ENCODE peak calls at places on chromosomes 2 and 18, in ten cellular contexts. I, W, Z, O, P, T, S, K, H and X are unnamed samples.

GRCh38 chr18:46148810-46149209 is 44.6 kb downstream of the HAUS1 start:
- DNase-seq in I (peak), W (no peak), Z (peak), O (peak), P (peak), T (peak), S (no peak), K (peak), H (peak), X (no peak)

GRCh38 chr2:106869512-106870276 is 16.3 kb downstream of the ST6GAL2 start:
- DNase-seq in I (peak), W (no peak), Z (no peak), O (no peak), P (no peak), T (no peak), S (no peak), K (no peak), H (no peak), X (no peak)

GRCh38 chr2:241356871-241357260 is 781 bp downstream of the FARP2 start:
- DNase-seq in I (no peak), W (no peak), Z (no peak), O (no peak), P (no peak), T (peak), S (no peak), K (no peak), H (no peak), X (no peak)

GRCh38 chr2:76692896-76693295 is 829.3 kb downstream of the LRRTM4 start:
- DNase-seq in I (no peak), W (no peak), Z (no peak), O (no peak), P (no peak), T (no peak), S (no peak), K (no peak), H (no peak), X (no peak)

GRCh38 chr2:95525294-95526035 is 40.9 kb upstream of the TRIM43B start:
- DNase-seq in I (no peak), W (no peak), Z (no peak), O (no peak), P (peak), T (no peak), S (no peak), K (no peak), H (no peak), X (no peak)

GRCh38 chr18:65592419-65592818 is 158.4 kb upstream of the CDH7 start:
- DNase-seq in I (no peak), W (no peak), Z (no peak), O (no peak), P (no peak), T (no peak), S (no peak), K (peak), H (no peak), X (no peak)

GRCh38 chr2:132488491-132488890 is 71.9 kb downstream of the GPR39 start:
- DNase-seq in I (no peak), W (no peak), Z (no peak), O (no peak), P (no peak), T (no peak), S (no peak), K (no peak), H (no peak), X (no peak)

GRCh38 chr2:112725545-112726457 is 5.0 kb downstream of the NT5DC4 start:
- DNase-seq in I (peak), W (no peak), Z (no peak), O (no peak), P (no peak), T (peak), S (no peak), K (peak), H (no peak), X (no peak)

GRCh38 chr2:9752441-9753275 is 90.6 kb upstream of the TAF1B start:
- DNase-seq in I (no peak), W (peak), Z (no peak), O (peak), P (peak), T (no peak), S (peak), K (peak), H (no peak), X (peak)

GRCh38 chr2:236909802-236910201 is 175.9 kb upstream of the COPS8 start:
- DNase-seq in I (no peak), W (no peak), Z (no peak), O (no peak), P (no peak), T (no peak), S (no peak), K (no peak), H (no peak), X (no peak)

GRCh38 chr2:134671498-134671897 is 47.3 kb downstream of the TMEM163 start:
- DNase-seq in I (peak), W (no peak), Z (no peak), O (no peak), P (no peak), T (no peak), S (no peak), K (no peak), H (no peak), X (no peak)

GRCh38 chr2:118913805-118914645 is 28.0 kb upstream of the MARCO start:
- DNase-seq in I (no peak), W (no peak), Z (no peak), O (peak), P (no peak), T (no peak), S (no peak), K (peak), H (no peak), X (no peak)

GRCh38 chr2:42566837-42567251 is 1.6 kb upstream of the MTA3 start:
- DNase-seq in I (no peak), W (no peak), Z (no peak), O (no peak), P (no peak), T (no peak), S (no peak), K (peak), H (no peak), X (no peak)

GRCh38 chr2:39620067-39620466 is 45.6 kb upstream of the TMEM178A start:
- DNase-seq in I (no peak), W (no peak), Z (peak), O (peak), P (peak), T (peak), S (peak), K (peak), H (no peak), X (peak)

GRCh38 chr2:118772487-118773200 is 74.8 kb downstream of the EN1 start:
- DNase-seq in I (no peak), W (no peak), Z (no peak), O (no peak), P (no peak), T (no peak), S (no peak), K (no peak), H (no peak), X (no peak)

GRCh38 chr18:79818036-79818435 is 20.3 kb downstream of the KCNG2 start:
- DNase-seq in I (no peak), W (no peak), Z (no peak), O (no peak), P (no peak), T (no peak), S (no peak), K (no peak), H (no peak), X (no peak)

GRCh38 chr18:34993289-34993688 is 47.9 kb upstream of the MAPRE2 start:
- DNase-seq in I (no peak), W (no peak), Z (no peak), O (no peak), P (no peak), T (peak), S (no peak), K (peak), H (no peak), X (no peak)

GRCh38 chr2:239267411-239267941 is 133.3 kb downstream of the HDAC4 start:
- DNase-seq in I (no peak), W (peak), Z (peak), O (peak), P (peak), T (peak), S (no peak), K (peak), H (no peak), X (peak)

GRCh38 chr18:70160075-70160678 is 45.3 kb downstream of the RTTN start:
- DNase-seq in I (no peak), W (no peak), Z (no peak), O (no peak), P (no peak), T (no peak), S (no peak), K (no peak), H (no peak), X (no peak)

GRCh38 chr2:27407798-27408491 is 1.4 kb downstream of the PPM1G start:
- DNase-seq in I (peak), W (no peak), Z (peak), O (peak), P (no peak), T (peak), S (no peak), K (peak), H (peak), X (no peak)

GRCh38 chr18:31931163-31931885 is 11.6 kb downstream of the TRAPPC8 start:
- DNase-seq in I (no peak), W (no peak), Z (no peak), O (peak), P (no peak), T (no peak), S (no peak), K (peak), H (no peak), X (no peak)

GRCh38 chr2:72263043-72263780 is 115.5 kb upstream of the CYP26B1 start:
- DNase-seq in I (no peak), W (no peak), Z (no peak), O (peak), P (no peak), T (no peak), S (no peak), K (no peak), H (peak), X (no peak)

GRCh38 chr2:66573866-66574265 is 138.9 kb downstream of the MEIS1 start:
- DNase-seq in I (peak), W (no peak), Z (no peak), O (no peak), P (no peak), T (no peak), S (no peak), K (no peak), H (no peak), X (no peak)

GRCh38 chr2:128536925-128537620 is 218.4 kb upstream of the HS6ST1 start:
- DNase-seq in I (peak), W (no peak), Z (peak), O (peak), P (peak), T (peak), S (peak), K (peak), H (no peak), X (peak)

GRCh38 chr2:118969025-118969733 is 27.2 kb downstream of the MARCO start:
- DNase-seq in I (no peak), W (no peak), Z (no peak), O (no peak), P (no peak), T (no peak), S (no peak), K (peak), H (no peak), X (no peak)

GRCh38 chr2:112927745-112928144 is 16.8 kb downstream of the IL37 start:
- DNase-seq in I (no peak), W (no peak), Z (no peak), O (no peak), P (no peak), T (no peak), S (no peak), K (no peak), H (no peak), X (no peak)